ENCODE peak calls at places on chromosomes 2 and 18, in seven cellular contexts. E is psoas muscle, Z is thyroid gland, K is heart right ventricle, P is adipocyte, F is adrenal gland, R is mesenchymal stem cell. I is an unnamed sample. For H3K36me3 and H3K4me1, the result is how much of the 10 kb centered on the place peaks cover.

GRCh38 chr2:13616059-13616458 is 899.3 kb downstream of the TRIB2 start:
- DNase-seq in E (no peak), Z (no peak), K (no peak), P (no peak), F (no peak), R (no peak), I (no peak)

GRCh38 chr18:35616664-35617423 is 35.3 kb downstream of the GALNT1 start:
- DNase-seq in E (no peak), Z (peak), K (peak), P (peak), F (no peak), R (peak), I (peak)

GRCh38 chr2:30459140-30459539 is 12.1 kb downstream of the LCLAT1 start:
- DNase-seq in E (no peak), Z (no peak), K (no peak), P (no peak), F (no peak), R (no peak), I (no peak)

GRCh38 chr2:198134287-198134955 is 330.0 kb downstream of the PLCL1 start:
- DNase-seq in E (no peak), Z (no peak), K (no peak), P (no peak), F (peak), R (no peak), I (no peak)

GRCh38 chr18:35506024-35506712 is 8.4 kb upstream of the INO80C start:
- DNase-seq in E (no peak), Z (no peak), K (no peak), P (no peak), F (no peak), R (peak), I (no peak)

GRCh38 chr2:181937473-181937872 is 45.9 kb downstream of the ITPRID2 start:
- DNase-seq in E (no peak), Z (peak), K (no peak), P (peak), F (peak), R (peak), I (no peak)

GRCh38 chr2:146081459-146081858 is 1561.5 kb upstream of the ZEB2 start:
- DNase-seq in E (no peak), Z (no peak), K (no peak), P (no peak), F (no peak), R (no peak), I (no peak)

GRCh38 chr2:191108331-191108730 is 42.5 kb downstream of the STAT4 start:
- DNase-seq in E (no peak), Z (no peak), K (no peak), P (no peak), F (no peak), R (no peak), I (no peak)

GRCh38 chr2:181123798-181124217 is 143.4 kb downstream of the UBE2E3 start:
- DNase-seq in E (no peak), Z (no peak), K (no peak), P (no peak), F (no peak), R (peak), I (no peak)

GRCh38 chr2:170505631-170506270 is 209.4 kb upstream of the SP5 start:
- DNase-seq in E (peak), Z (peak), K (peak), P (peak), F (peak), R (no peak), I (peak)

GRCh38 chr2:97691166-97691565 is 21.7 kb downstream of the C2orf92 start:
- DNase-seq in E (no peak), Z (no peak), K (no peak), P (no peak), F (no peak), R (no peak), I (no peak)

GRCh38 chr18:1273469-1273868 is 368.8 kb downstream of the ADCYAP1 start:
- DNase-seq in E (no peak), Z (no peak), K (no peak), P (no peak), F (no peak), R (no peak), I (no peak)

DNA sequence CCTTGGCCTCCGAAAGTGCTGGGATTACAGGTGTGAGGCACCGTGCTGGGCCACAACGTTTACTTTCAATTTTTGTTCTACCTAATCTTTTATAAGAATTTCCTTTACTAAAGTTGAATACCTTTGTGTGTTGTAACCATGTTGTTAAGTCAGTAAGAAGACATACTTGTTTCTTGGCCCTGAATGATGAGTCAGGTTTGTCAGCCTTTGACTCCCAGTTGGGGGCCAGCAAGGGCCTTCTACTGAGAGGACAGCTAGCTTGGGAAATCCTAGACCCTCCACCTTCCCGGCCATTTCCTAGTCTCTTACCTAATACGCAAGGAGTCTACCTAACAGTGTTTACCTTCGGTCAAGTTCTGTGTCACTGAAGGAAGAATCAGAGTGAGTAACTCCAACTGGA is 22.7 kb downstream of the MTHFD2 start:
- DNase-seq in E (no peak), Z (no peak), K (no peak), P (no peak), F (no peak), R (no peak), I (no peak)
- H3K36me3 ChIP-seq in E (under half), Z (under half), K (under half), P (under half), F (under half), R (under half), I (under half)

DNA sequence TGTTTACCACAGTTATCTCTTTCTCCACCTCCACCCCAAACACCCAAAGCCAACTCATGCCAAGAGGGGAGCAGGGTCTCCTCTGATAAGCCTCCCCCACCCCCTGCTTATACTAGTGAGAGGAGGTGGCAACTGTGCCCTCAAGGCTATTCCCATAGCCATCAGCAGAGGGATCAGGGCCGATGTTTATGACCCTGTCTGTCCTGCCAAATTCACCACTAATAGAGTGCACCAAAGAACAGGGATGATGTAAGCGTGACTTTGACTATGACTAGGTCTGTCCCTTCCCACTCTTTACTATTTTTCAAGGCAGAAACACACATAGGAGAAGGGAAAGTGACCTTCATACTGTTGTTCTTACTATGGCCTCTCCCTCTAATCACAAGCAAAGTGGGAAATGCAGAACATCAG is 74.6 kb downstream of the CLHC1 start:
- DNase-seq in E (no peak), Z (no peak), K (no peak), P (peak), F (peak), R (peak), I (no peak)
- H3K4me1 ChIP-seq in E (under half), Z (under half), K (half or more), P (half or more), F (under half), R (under half), I (half or more)

DNA sequence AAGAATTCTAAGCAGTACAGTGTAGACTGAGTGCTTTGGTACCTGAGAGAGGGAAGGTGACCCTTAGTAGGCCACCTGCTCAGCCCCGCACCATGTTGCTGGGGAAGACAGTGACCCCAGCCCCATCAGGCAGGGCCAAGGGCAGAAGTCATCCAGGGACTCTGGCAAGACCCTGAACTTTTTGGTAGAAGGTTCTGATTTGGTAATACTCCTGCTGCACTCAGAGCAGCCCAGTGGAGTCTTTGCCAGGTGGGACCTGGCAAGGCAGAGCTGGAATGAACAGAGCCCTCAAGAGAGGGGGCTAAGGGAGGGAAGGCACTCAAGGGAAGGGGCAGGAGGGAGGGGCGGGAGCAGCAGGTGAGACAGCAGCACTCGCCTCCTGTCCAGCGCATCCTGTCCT is 191.2 kb downstream of the MGAT5 start:
- DNase-seq in E (no peak), Z (no peak), K (no peak), P (no peak), F (no peak), R (no peak), I (no peak)
- H3K36me3 ChIP-seq in E (under half), Z (under half), K (half or more), P (under half), F (under half), R (under half), I (under half)

DNA sequence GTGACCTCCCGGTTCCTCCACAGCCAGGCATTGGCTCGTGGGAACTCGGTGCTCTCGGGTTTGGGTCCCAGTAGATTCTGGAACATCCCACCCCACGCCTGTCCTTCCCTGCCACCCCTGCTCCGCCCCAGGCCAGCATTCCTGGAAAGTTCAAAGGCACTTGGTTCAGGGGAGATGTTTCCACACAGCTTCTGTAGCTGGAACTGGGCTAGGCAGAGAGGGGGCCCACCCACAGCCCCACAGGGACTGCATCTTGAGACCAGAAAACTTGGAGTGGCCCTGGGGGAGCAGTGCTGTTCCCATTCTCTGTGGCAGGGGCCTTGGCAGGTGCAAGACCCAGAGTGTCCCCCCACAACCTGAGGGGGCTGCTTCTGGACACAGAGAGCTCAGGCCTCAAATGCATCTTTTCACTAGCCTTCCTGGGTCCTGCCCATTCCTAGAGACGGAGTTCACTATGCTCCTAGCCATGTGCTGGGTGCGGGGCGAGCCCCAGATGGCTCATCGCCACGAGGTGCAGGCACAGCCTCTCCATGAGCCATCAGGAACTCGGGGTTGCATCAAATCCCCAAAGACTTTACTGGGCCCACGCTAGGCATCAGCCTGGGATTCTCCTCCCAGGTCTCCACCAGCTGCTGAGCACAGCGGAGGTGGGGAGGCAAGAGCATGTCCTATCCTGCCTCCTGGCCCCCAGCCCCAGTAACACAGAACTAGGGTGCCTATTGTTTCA is 68.7 kb downstream of the ZFP36L2 start:
- DNase-seq in E (no peak), Z (no peak), K (no peak), P (no peak), F (no peak), R (no peak), I (no peak)
- H3K4me1 ChIP-seq in E (under half), Z (under half), K (half or more), P (under half), F (under half), R (under half), I (under half)

GRCh38 chr2:32418777-32419176 is 62.0 kb downstream of the BIRC6 start:
- DNase-seq in E (no peak), Z (no peak), K (no peak), P (peak), F (no peak), R (peak), I (no peak)
- H3K36me3 ChIP-seq in E (under half), Z (under half), K (half or more), P (under half), F (under half), R (under half), I (under half)

DNA sequence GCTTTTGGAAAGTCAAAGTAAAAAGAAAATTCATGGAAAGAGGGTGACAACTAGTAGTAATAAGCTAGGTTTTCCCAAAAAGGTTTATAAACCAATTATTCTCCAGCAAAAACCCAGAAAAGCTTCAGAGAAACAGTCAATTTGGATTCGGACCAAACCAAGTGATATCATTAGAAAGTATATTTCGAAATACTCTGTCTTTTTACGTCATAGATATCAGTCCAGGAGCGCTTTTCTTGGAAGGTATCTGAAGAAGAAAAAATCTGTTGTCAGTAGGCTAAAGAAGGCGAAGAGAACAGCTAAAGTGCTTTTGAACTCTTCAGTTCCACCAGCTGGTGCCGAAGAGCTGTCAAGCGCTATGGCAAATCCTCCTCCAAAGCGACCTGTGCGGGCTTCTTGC is 36.6 kb downstream of the ZDBF2 start:
- DNase-seq in E (no peak), Z (no peak), K (no peak), P (no peak), F (no peak), R (no peak), I (no peak)
- H3K4me1 ChIP-seq in E (under half), Z (under half), K (under half), P (under half), F (under half), R (under half), I (under half)

GRCh38 chr2:1638281-1638860 is 105.9 kb downstream of the PXDN start:
- DNase-seq in E (peak), Z (no peak), K (no peak), P (no peak), F (no peak), R (no peak), I (no peak)

GRCh38 chr2:1641498-1641897 is 102.8 kb downstream of the PXDN start:
- DNase-seq in E (no peak), Z (peak), K (no peak), P (no peak), F (no peak), R (no peak), I (no peak)

GRCh38 chr2:1640301-1641135 is 103.8 kb downstream of the PXDN start:
- DNase-seq in E (peak), Z (no peak), K (no peak), P (no peak), F (no peak), R (no peak), I (no peak)

GRCh38 chr2:1636791-1637415 is 107.4 kb downstream of the PXDN start:
- DNase-seq in E (peak), Z (no peak), K (no peak), P (no peak), F (no peak), R (no peak), I (no peak)

GRCh38 chr2:1639086-1639858 is 105.0 kb downstream of the PXDN start:
- DNase-seq in E (peak), Z (no peak), K (no peak), P (no peak), F (no peak), R (no peak), I (no peak)
- H3K36me3 ChIP-seq in E (under half), Z (under half), K (half or more), P (half or more), F (under half), R (half or more), I (half or more)

GRCh38 chr18:72867721-72868665 is at the start of gene NETO1:
- DNase-seq in E (no peak), Z (no peak), K (no peak), P (peak), F (no peak), R (peak), I (no peak)
- H3K4me1 ChIP-seq in E (under half), Z (under half), K (under half), P (under half), F (under half), R (under half), I (under half)

GRCh38 chr18:2672872-2673271 is 17.3 kb downstream of the SMCHD1 start:
- DNase-seq in E (no peak), Z (no peak), K (no peak), P (no peak), F (no peak), R (no peak), I (no peak)

DNA sequence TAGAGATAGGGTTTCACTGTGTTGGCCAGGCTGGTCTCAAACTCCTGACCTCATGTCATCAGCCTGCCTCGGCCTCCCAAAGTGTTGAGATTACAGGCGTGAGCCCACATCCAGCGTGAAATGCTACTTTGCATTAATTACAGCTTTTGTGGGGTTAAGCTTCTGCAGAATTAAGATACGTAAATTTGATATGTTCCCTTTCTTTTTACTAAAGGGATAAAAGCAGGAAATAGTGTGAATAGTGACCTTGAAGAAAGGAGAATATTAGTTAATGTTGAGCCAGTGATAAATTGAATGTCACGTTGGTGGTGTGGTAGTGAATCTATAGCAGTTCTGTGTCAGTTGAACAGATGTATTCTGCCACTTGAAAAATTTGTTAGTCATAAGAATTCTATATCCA is 16.9 kb downstream of the SMCHD1 start:
- DNase-seq in E (no peak), Z (no peak), K (no peak), P (no peak), F (no peak), R (no peak), I (no peak)
- H3K36me3 ChIP-seq in E (half or more), Z (under half), K (half or more), P (half or more), F (half or more), R (under half), I (half or more)

GRCh38 chr2:240564571-240565266 is 3.6 kb upstream of the RNPEPL1 start:
- DNase-seq in E (no peak), Z (no peak), K (peak), P (no peak), F (no peak), R (peak), I (peak)
- H3K4me1 ChIP-seq in E (half or more), Z (under half), K (half or more), P (under half), F (under half), R (under half), I (under half)